ENCODE peak calls at places on chromosomes 7 and 10, in nine cellular contexts. One of them, this sample, is unnamed.

GRCh38 chr10:60799971-60800370 is 21.7 kb downstream of the CDK1 start:
- DNase-seq in GM12865: no peak
- DNase-seq in GM23248: no peak
- DNase-seq in foreskin keratinocyte: no peak
- DNase-seq in stimulated activated CD8-positive, alpha-beta memory T cell treated with anti-CD3 and anti-CD28 coated beads, Interleukin-4, amount 100 ng/mL, for 1 hour: no peak
- DNase-seq in activated T-cell treated with anti-CD3 and anti-CD28 coated beads, Interleukin-2, amount 50 U/mL, for 24 hours: no peak
- DNase-seq in GM03348: no peak
- DNase-seq in activated gamma-delta T cell treated with Interleukin-2 at 50 U/mL for 16 hours: no peak
- DNase-seq in effector CD4-positive, alpha-beta T cell: no peak
- DNase-seq in this sample: no peak

GRCh38 chr10:52313350-52314006 is 603 bp upstream of the DKK1 start:
- DNase-seq in GM12865: no peak
- DNase-seq in GM23248: peak
- DNase-seq in foreskin keratinocyte: peak
- DNase-seq in stimulated activated CD8-positive, alpha-beta memory T cell treated with anti-CD3 and anti-CD28 coated beads, Interleukin-4, amount 100 ng/mL, for 1 hour: no peak
- DNase-seq in activated T-cell treated with anti-CD3 and anti-CD28 coated beads, Interleukin-2, amount 50 U/mL, for 24 hours: no peak
- DNase-seq in GM03348: no peak
- DNase-seq in activated gamma-delta T cell treated with Interleukin-2 at 50 U/mL for 16 hours: no peak
- DNase-seq in effector CD4-positive, alpha-beta T cell: no peak
- DNase-seq in this sample: no peak

GRCh38 chr10:110569736-110570135 is 2.2 kb downstream of the SMC3 start:
- DNase-seq in GM12865: no peak
- DNase-seq in GM23248: no peak
- DNase-seq in foreskin keratinocyte: no peak
- DNase-seq in stimulated activated CD8-positive, alpha-beta memory T cell treated with anti-CD3 and anti-CD28 coated beads, Interleukin-4, amount 100 ng/mL, for 1 hour: no peak
- DNase-seq in activated T-cell treated with anti-CD3 and anti-CD28 coated beads, Interleukin-2, amount 50 U/mL, for 24 hours: no peak
- DNase-seq in GM03348: no peak
- DNase-seq in activated gamma-delta T cell treated with Interleukin-2 at 50 U/mL for 16 hours: no peak
- DNase-seq in effector CD4-positive, alpha-beta T cell: no peak
- DNase-seq in this sample: no peak

GRCh38 chr7:66281678-66282593 is 76.8 kb downstream of the TPST1 start:
- DNase-seq in GM12865: no peak
- DNase-seq in GM23248: peak
- DNase-seq in foreskin keratinocyte: peak
- DNase-seq in stimulated activated CD8-positive, alpha-beta memory T cell treated with anti-CD3 and anti-CD28 coated beads, Interleukin-4, amount 100 ng/mL, for 1 hour: no peak
- DNase-seq in activated T-cell treated with anti-CD3 and anti-CD28 coated beads, Interleukin-2, amount 50 U/mL, for 24 hours: no peak
- DNase-seq in GM03348: peak
- DNase-seq in activated gamma-delta T cell treated with Interleukin-2 at 50 U/mL for 16 hours: no peak
- DNase-seq in effector CD4-positive, alpha-beta T cell: no peak
- DNase-seq in this sample: no peak

GRCh38 chr7:116465125-116465524 is 34.4 kb upstream of the CAV2 start:
- DNase-seq in GM12865: no peak
- DNase-seq in GM23248: no peak
- DNase-seq in foreskin keratinocyte: no peak
- DNase-seq in stimulated activated CD8-positive, alpha-beta memory T cell treated with anti-CD3 and anti-CD28 coated beads, Interleukin-4, amount 100 ng/mL, for 1 hour: no peak
- DNase-seq in activated T-cell treated with anti-CD3 and anti-CD28 coated beads, Interleukin-2, amount 50 U/mL, for 24 hours: no peak
- DNase-seq in GM03348: no peak
- DNase-seq in activated gamma-delta T cell treated with Interleukin-2 at 50 U/mL for 16 hours: no peak
- DNase-seq in effector CD4-positive, alpha-beta T cell: no peak
- DNase-seq in this sample: no peak

GRCh38 chr7:94436018-94436604 is 41.4 kb downstream of the COL1A2 start:
- DNase-seq in GM12865: peak
- DNase-seq in GM23248: peak
- DNase-seq in foreskin keratinocyte: peak
- DNase-seq in stimulated activated CD8-positive, alpha-beta memory T cell treated with anti-CD3 and anti-CD28 coated beads, Interleukin-4, amount 100 ng/mL, for 1 hour: no peak
- DNase-seq in activated T-cell treated with anti-CD3 and anti-CD28 coated beads, Interleukin-2, amount 50 U/mL, for 24 hours: peak
- DNase-seq in GM03348: peak
- DNase-seq in activated gamma-delta T cell treated with Interleukin-2 at 50 U/mL for 16 hours: peak
- DNase-seq in effector CD4-positive, alpha-beta T cell: peak
- DNase-seq in this sample: peak

GRCh38 chr10:111498560-111498959 is 421.7 kb downstream of the ADRA2A start:
- DNase-seq in GM12865: no peak
- DNase-seq in GM23248: peak
- DNase-seq in foreskin keratinocyte: no peak
- DNase-seq in stimulated activated CD8-positive, alpha-beta memory T cell treated with anti-CD3 and anti-CD28 coated beads, Interleukin-4, amount 100 ng/mL, for 1 hour: no peak
- DNase-seq in activated T-cell treated with anti-CD3 and anti-CD28 coated beads, Interleukin-2, amount 50 U/mL, for 24 hours: no peak
- DNase-seq in GM03348: peak
- DNase-seq in activated gamma-delta T cell treated with Interleukin-2 at 50 U/mL for 16 hours: no peak
- DNase-seq in effector CD4-positive, alpha-beta T cell: no peak
- DNase-seq in this sample: no peak

GRCh38 chr10:29517352-29517923 is 117.3 kb downstream of the SVIL start:
- DNase-seq in GM12865: peak
- DNase-seq in GM23248: peak
- DNase-seq in foreskin keratinocyte: no peak
- DNase-seq in stimulated activated CD8-positive, alpha-beta memory T cell treated with anti-CD3 and anti-CD28 coated beads, Interleukin-4, amount 100 ng/mL, for 1 hour: no peak
- DNase-seq in activated T-cell treated with anti-CD3 and anti-CD28 coated beads, Interleukin-2, amount 50 U/mL, for 24 hours: no peak
- DNase-seq in GM03348: peak
- DNase-seq in activated gamma-delta T cell treated with Interleukin-2 at 50 U/mL for 16 hours: no peak
- DNase-seq in effector CD4-positive, alpha-beta T cell: no peak
- DNase-seq in this sample: no peak

GRCh38 chr10:131312261-131312801 is 810 bp upstream of the TCERG1L start:
- DNase-seq in GM12865: no peak
- DNase-seq in GM23248: no peak
- DNase-seq in foreskin keratinocyte: no peak
- DNase-seq in stimulated activated CD8-positive, alpha-beta memory T cell treated with anti-CD3 and anti-CD28 coated beads, Interleukin-4, amount 100 ng/mL, for 1 hour: no peak
- DNase-seq in activated T-cell treated with anti-CD3 and anti-CD28 coated beads, Interleukin-2, amount 50 U/mL, for 24 hours: no peak
- DNase-seq in GM03348: no peak
- DNase-seq in activated gamma-delta T cell treated with Interleukin-2 at 50 U/mL for 16 hours: no peak
- DNase-seq in effector CD4-positive, alpha-beta T cell: no peak
- DNase-seq in this sample: no peak